ENCODE peak calls at places on chromosomes 12 and 14, in nine cellular contexts. G, J, F, Z, R, P, I, X and C are unnamed samples.

GRCh38 chr14:91231446-91231845 is 13.1 kb downstream of the GPR68 start:
- DNase-seq in G (no peak), J (no peak), F (no peak), Z (no peak), R (no peak), P (no peak), I (no peak), X (peak), C (peak)

GRCh38 chr12:108649126-108649525 is 15.4 kb upstream of the SELPLG start:
- DNase-seq in G (no peak), J (no peak), F (no peak), Z (no peak), R (peak), P (no peak), I (no peak), X (peak), C (peak)

GRCh38 chr14:61860294-61860918 is 98.2 kb downstream of the SNAPC1 start:
- DNase-seq in G (peak), J (peak), F (peak), Z (peak), R (peak), P (peak), I (peak), X (peak), C (peak)

GRCh38 chr14:31286456-31287293 is 79.1 kb upstream of the HECTD1 start:
- DNase-seq in G (no peak), J (no peak), F (no peak), Z (no peak), R (no peak), P (peak), I (peak), X (no peak), C (no peak)

GRCh38 chr14:72892879-72893635 is 844 bp downstream of the DPF3 start:
- DNase-seq in G (peak), J (peak), F (peak), Z (no peak), R (no peak), P (peak), I (no peak), X (peak), C (peak)

GRCh38 chr12:46071335-46071734 is 81.0 kb upstream of the SCAF11 start:
- DNase-seq in G (no peak), J (no peak), F (no peak), Z (no peak), R (no peak), P (no peak), I (no peak), X (no peak), C (no peak)

GRCh38 chr12:15599266-15600037 is 189.7 kb downstream of the EPS8 start:
- DNase-seq in G (no peak), J (no peak), F (no peak), Z (peak), R (peak), P (no peak), I (no peak), X (peak), C (peak)

GRCh38 chr12:51391047-51391837 is at the start of gene GALNT6:
- DNase-seq in G (peak), J (peak), F (peak), Z (no peak), R (no peak), P (peak), I (peak), X (peak), C (peak)

GRCh38 chr14:47060050-47060449 is 408.5 kb upstream of the RPL10L start:
- DNase-seq in G (no peak), J (no peak), F (no peak), Z (no peak), R (no peak), P (no peak), I (no peak), X (no peak), C (no peak)

GRCh38 chr14:104011824-104012517 is 69.6 kb upstream of the RD3L start:
- DNase-seq in G (no peak), J (no peak), F (no peak), Z (no peak), R (no peak), P (no peak), I (no peak), X (no peak), C (no peak)

GRCh38 chr12:51759695-51760094 is 88.8 kb downstream of the FIGNL2 start:
- DNase-seq in G (no peak), J (no peak), F (no peak), Z (no peak), R (no peak), P (no peak), I (no peak), X (no peak), C (no peak)

GRCh38 chr12:63814146-63814774 is 30.2 kb upstream of the SRGAP1 start:
- DNase-seq in G (no peak), J (no peak), F (no peak), Z (no peak), R (no peak), P (no peak), I (no peak), X (no peak), C (no peak)

GRCh38 chr12:6612247-6612646 is 5.1 kb upstream of the CHD4 start:
- DNase-seq in G (no peak), J (peak), F (no peak), Z (no peak), R (no peak), P (no peak), I (no peak), X (no peak), C (no peak)

GRCh38 chr12:46342562-46343033 is 30.0 kb downstream of the SLC38A2 start:
- DNase-seq in G (peak), J (no peak), F (no peak), Z (peak), R (no peak), P (peak), I (no peak), X (no peak), C (no peak)

GRCh38 chr12:95733156-95733825 is 57.3 kb downstream of the NTN4 start:
- DNase-seq in G (no peak), J (no peak), F (no peak), Z (peak), R (no peak), P (no peak), I (no peak), X (peak), C (peak)

GRCh38 chr14:72714094-72714493 is 179.8 kb downstream of the DPF3 start:
- DNase-seq in G (no peak), J (no peak), F (no peak), Z (no peak), R (no peak), P (no peak), I (peak), X (no peak), C (no peak)

GRCh38 chr12:60172696-60173095 is 576.9 kb downstream of the SLC16A7 start:
- DNase-seq in G (no peak), J (no peak), F (no peak), Z (no peak), R (no peak), P (no peak), I (no peak), X (no peak), C (no peak)

GRCh38 chr12:130041983-130042812 is 120.1 kb upstream of the FZD10 start:
- DNase-seq in G (peak), J (peak), F (peak), Z (no peak), R (no peak), P (peak), I (peak), X (no peak), C (no peak)

GRCh38 chr12:125983784-125984510 is 918.7 kb downstream of the AACS start:
- DNase-seq in G (no peak), J (no peak), F (no peak), Z (no peak), R (no peak), P (peak), I (no peak), X (no peak), C (peak)

GRCh38 chr14:106605548-106606448 is 1079.4 kb downstream of the TMEM121 start:
- DNase-seq in G (no peak), J (peak), F (no peak), Z (no peak), R (no peak), P (peak), I (peak), X (no peak), C (no peak)